ENCODE peak calls at places on chromosomes 6 and 20, in seven cellular contexts. Y is astrocyte of the spinal cord, S is EH, C is uterus, X is gastrocnemius medialis, K is SK-MEL-5, G is left colon. E is an unnamed sample.

GRCh38 chr20:45893831-45894230 is 2.7 kb downstream of the CTSA start:
- DNase-seq in X (no peak), Y (peak; percentile 28), K (no peak), G (no peak), C (no peak), S (peak; percentile 11), E (no peak)

GRCh38 chr6:157893238-157893637 is 70.2 kb downstream of the SNX9 start:
- DNase-seq in S (no peak), K (no peak), G (no peak), Y (no peak), C (no peak), X (no peak), E (no peak)

GRCh38 chr6:125507987-125508655 is 206.4 kb upstream of the HDDC2 start:
- DNase-seq in G (no peak), C (no peak), K (no peak), Y (peak; percentile 67), S (peak; percentile 20), X (no peak), E (no peak)

GRCh38 chr6:7050911-7051779 is 56.6 kb upstream of the RREB1 start:
- DNase-seq in Y (peak; percentile 84), S (peak; percentile 59), K (no peak), G (peak; percentile 90), C (peak; percentile 21), X (no peak), E (peak; percentile 94)

GRCh38 chr20:50303573-50304500 is 113.2 kb downstream of the CEBPB start:
- DNase-seq in X (peak; percentile 49), G (peak; percentile 86), K (peak; percentile 53), S (peak; percentile 77), C (peak; percentile 88), Y (peak; percentile 67), E (no peak)

GRCh38 chr6:16108996-16109658 is 19.8 kb upstream of the MYLIP start:
- DNase-seq in X (no peak), C (peak; percentile 47), Y (no peak), G (no peak), K (no peak), S (no peak), E (no peak)

GRCh38 chr6:113018351-113019151 is 671.4 kb downstream of the RFPL4B start:
- DNase-seq in Y (peak; percentile 98), K (no peak), C (peak; percentile 35), S (peak; percentile 95), G (peak; percentile 34), X (no peak), E (no peak)

GRCh38 chr20:35010405-35011192 is 54.9 kb downstream of the MYH7B start:
- DNase-seq in X (no peak), K (no peak), S (no peak), Y (no peak), C (peak; percentile 7), G (no peak), E (no peak)

GRCh38 chr6:121442591-121442990 is 7.1 kb downstream of the GJA1 start:
- DNase-seq in K (no peak), X (no peak), S (peak; percentile 69), Y (no peak), G (no peak), C (no peak), E (no peak)

GRCh38 chr20:22691369-22692118 is 107.2 kb upstream of the FOXA2 start:
- DNase-seq in K (peak; percentile 81), Y (peak; percentile 67), S (peak; percentile 72), G (peak; percentile 59), X (peak; percentile 41), C (peak; percentile 52), E (peak; percentile 72)

GRCh38 chr6:118967239-118967638 is 32.3 kb upstream of the MCM9 start:
- DNase-seq in Y (no peak), X (no peak), K (no peak), C (no peak), S (no peak), G (no peak), E (no peak)

GRCh38 chr6:77124604-77125003 is 338.7 kb downstream of the HTR1B start:
- DNase-seq in X (no peak), K (no peak), Y (peak; percentile 8), G (no peak), C (no peak), S (peak; percentile 14), E (no peak)

E was measured in RKO.